ENCODE peak calls at places on chromosome 4, in five cellular contexts. C is LoVo; J is GM20000; V is stimulated activated CD4-positive, alpha-beta T cell treated with anti-CD3 and anti-CD28 coated beads, Interleukin-4, amount 100 ng/mL, for 24 hours; F is head of caudate nucleus. P is an unnamed sample.
A peak's percentile ranks its signal among the peaks of the same experiment; 100 is the strongest.

GRCh38 chr4:173056708-173057107 is 111.9 kb upstream of the GALNT7 start:
- DNase-seq in C (no peak), J (no peak), V (no peak), F (no peak), P (peak; percentile 95)

GRCh38 chr4:10456270-10457254 is 664 bp downstream of the ZNF518B start:
- DNase-seq in C (no peak), J (peak; percentile 84), V (peak; percentile 58), F (peak; percentile 71), P (no peak)

GRCh38 chr4:122755675-122756074 is 23.2 kb downstream of the BBS12 start:
- DNase-seq in C (no peak), J (no peak), V (no peak), F (no peak), P (no peak)

GRCh38 chr4:98544818-98545399 is 113.5 kb downstream of the TSPAN5 start:
- DNase-seq in C (no peak), J (no peak), V (no peak), F (no peak), P (no peak)

GRCh38 chr4:86891785-86892638 is at the start of gene C4orf36:
- DNase-seq in C (peak; percentile 86), J (peak; percentile 61), V (peak; percentile 23), F (peak; percentile 91), P (peak; percentile 43)

GRCh38 chr4:15696866-15697265 is 6.0 kb upstream of the BST1 start:
- DNase-seq in C (no peak), J (no peak), V (no peak), F (no peak), P (no peak)

GRCh38 chr4:111780965-111781364 is 364.3 kb upstream of the FAM241A start:
- DNase-seq in C (no peak), J (no peak), V (no peak), F (no peak), P (no peak)

GRCh38 chr4:112003508-112003907 is 141.7 kb upstream of the FAM241A start:
- DNase-seq in C (no peak), J (no peak), V (no peak), F (no peak), P (no peak)

GRCh38 chr4:5795580-5795979 is 84.6 kb downstream of the EVC start:
- DNase-seq in C (no peak), J (no peak), V (no peak), F (no peak), P (no peak)

GRCh38 chr4:138192113-138192512 is 50.0 kb downstream of the SLC7A11 start:
- DNase-seq in C (peak; percentile 68), J (no peak), V (no peak), F (no peak), P (no peak)

GRCh38 chr4:106142616-106143015 is 173.4 kb downstream of the TBCK start:
- DNase-seq in C (no peak), J (no peak), V (no peak), F (no peak), P (no peak)

GRCh38 chr4:17490575-17491059 is 21.3 kb downstream of the QDPR start:
- DNase-seq in C (no peak), J (no peak), V (no peak), F (no peak), P (peak; percentile 72)

GRCh38 chr4:88963817-88964216 is 93.2 kb downstream of the FAM13A start:
- DNase-seq in C (peak; percentile 14), J (no peak), V (no peak), F (no peak), P (peak; percentile 54)

GRCh38 chr4:122329876-122330595 is 48.8 kb upstream of the ADAD1 start:
- DNase-seq in C (no peak), J (no peak), V (no peak), F (no peak), P (no peak)

P was measured in DMS153.